ENCODE peak calls at places on chromosomes 13 and 19, in nine cellular contexts. F is T follicular helper cell; S is NCI-H2171; B is stimulated activated CD4-positive, alpha-beta T cell treated with anti-CD3 and anti-CD28 coated beads, Interleukin-4, amount 100 ng/mL, for 1 hour; Q is activated CD4-positive, CD25-positive, alpha-beta regulatory T cell treated with anti-CD3 and anti-CD28 coated beads, Interleukin-2, amount 50 U/mL, for 72 hours; G is mucosa of gallbladder; W is GM12892; A is activated T-cell treated with anti-CD3 and anti-CD28 coated beads, Interleukin-2, amount 50 U/mL, for 4 hours; Z is hepatocyte. D is an unnamed sample.

GRCh38 chr13:69389899-69390298 is 717.7 kb upstream of the ATXN8OS start:
- DNase-seq in F (no peak), S (no peak), B (no peak), Q (no peak), G (no peak), W (no peak), A (no peak), Z (peak; percentile 6), D (no peak)

GRCh38 chr13:44834404-44834803 is 154.9 kb downstream of the NUFIP1 start:
- DNase-seq in F (no peak), S (no peak), B (no peak), Q (no peak), G (no peak), W (no peak), A (no peak), Z (no peak), D (no peak)

GRCh38 chr19:56119585-56119978 is 1.5 kb downstream of the ZNF787 start:
- DNase-seq in F (no peak), S (no peak), B (no peak), Q (no peak), G (peak; percentile 46), W (no peak), A (no peak), Z (peak; percentile 73), D (no peak)

GRCh38 chr13:101520672-101521071 is 68.2 kb downstream of the ITGBL1 start:
- DNase-seq in F (no peak), S (no peak), B (no peak), Q (no peak), G (no peak), W (no peak), A (no peak), Z (no peak), D (no peak)

GRCh38 chr19:32599736-32600157 is 18.8 kb downstream of the PDCD5 start:
- DNase-seq in F (peak; percentile 15), S (peak; percentile 5), B (peak; percentile 24), Q (peak; percentile 40), G (peak; percentile 22), W (no peak), A (no peak), Z (peak; percentile 71), D (peak; percentile 58)

GRCh38 chr13:112136095-112136494 is 69.1 kb downstream of the SOX1 start:
- DNase-seq in F (no peak), S (no peak), B (no peak), Q (no peak), G (no peak), W (no peak), A (no peak), Z (no peak), D (no peak)

GRCh38 chr13:36858285-36858684 is 39.3 kb downstream of the RFXAP start:
- DNase-seq in F (no peak), S (peak; percentile 28), B (no peak), Q (no peak), G (no peak), W (no peak), A (no peak), Z (peak; percentile 77), D (peak; percentile 59)

GRCh38 chr19:51478381-51479285 is at the start of gene CEACAM18:
- DNase-seq in F (no peak), S (no peak), B (no peak), Q (no peak), G (no peak), W (no peak), A (no peak), Z (peak; percentile 28), D (no peak)

GRCh38 chr13:72638059-72638815 is 89.2 kb downstream of the MZT1 start:
- DNase-seq in F (no peak), S (no peak), B (no peak), Q (no peak), G (no peak), W (no peak), A (no peak), Z (no peak), D (no peak)

GRCh38 chr13:102555914-102556553 is 40.8 kb upstream of the TPP2 start:
- DNase-seq in F (no peak), S (peak; percentile 42), B (no peak), Q (no peak), G (no peak), W (no peak), A (no peak), Z (peak; percentile 30), D (peak; percentile 11)

GRCh38 chr13:50693755-50694154 is 149.7 kb downstream of the DLEU7 start:
- DNase-seq in F (no peak), S (no peak), B (no peak), Q (no peak), G (no peak), W (no peak), A (no peak), Z (no peak), D (no peak)